ENCODE peak calls at places on chromosomes 11 and 22, in five cellular contexts. T, Q, K, Z and W are unnamed samples.

GRCh38 chr11:2097356-2097997 is 41.7 kb downstream of the IGF2 start:
- DNase-seq in T (no peak), Q (peak; percentile 94), K (no peak), Z (no peak), W (peak; percentile 87)

GRCh38 chr11:64677441-64678023 is 45.5 kb downstream of the NRXN2 start:
- DNase-seq in T (peak; percentile 36), Q (no peak), K (no peak), Z (no peak), W (no peak)

GRCh38 chr11:68194675-68195294 is 18.3 kb downstream of the KMT5B start:
- DNase-seq in T (no peak), Q (no peak), K (peak; percentile 40), Z (no peak), W (no peak)

GRCh38 chr11:61575886-61576516 is 4.9 kb downstream of the SYT7 start:
- DNase-seq in T (no peak), Q (no peak), K (no peak), Z (no peak), W (no peak)

GRCh38 chr11:29511394-29511793 is 505.4 kb downstream of the KCNA4 start:
- DNase-seq in T (no peak), Q (no peak), K (no peak), Z (no peak), W (no peak)

GRCh38 chr11:4626207-4627105 is 10.8 kb upstream of the OR51D1 start:
- DNase-seq in T (no peak), Q (peak; percentile 76), K (peak; percentile 82), Z (peak; percentile 15), W (no peak)

GRCh38 chr11:45322891-45323597 is 36.9 kb upstream of the SYT13 start:
- DNase-seq in T (no peak), Q (no peak), K (no peak), Z (no peak), W (peak; percentile 64)

GRCh38 chr11:127098684-127099083 is 98.1 kb upstream of the KIRREL3 start:
- DNase-seq in T (no peak), Q (no peak), K (no peak), Z (no peak), W (no peak)

GRCh38 chr11:32400670-32401369 is 34.5 kb downstream of the WT1 start:
- DNase-seq in T (no peak), Q (peak; percentile 19), K (no peak), Z (no peak), W (no peak)

GRCh38 chr22:26367402-26368245 is 61.4 kb upstream of the ASPHD2 start:
- DNase-seq in T (peak; percentile 49), Q (peak; percentile 37), K (peak; percentile 76), Z (peak; percentile 57), W (peak; percentile 18)

DNA sequence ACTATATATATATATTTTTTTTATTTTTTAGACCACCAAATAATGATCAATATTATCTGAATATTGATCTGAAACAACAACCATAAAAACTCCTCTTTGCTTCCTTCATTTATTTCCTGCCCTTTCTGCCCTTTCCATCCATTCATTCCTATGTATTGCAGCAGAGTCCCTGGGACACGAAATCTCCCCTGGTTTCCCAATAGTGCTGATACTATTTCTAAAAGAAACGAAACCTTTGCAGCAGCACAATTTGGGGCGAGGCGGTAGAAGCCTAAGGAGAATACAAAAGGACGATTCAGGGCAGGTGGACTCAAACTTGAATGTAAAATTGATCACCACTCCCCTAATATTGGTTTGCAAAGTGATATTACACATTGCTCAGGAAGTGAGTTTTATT is 16.9 kb upstream of the AMOTL1 start:
- DNase-seq in T (no peak), Q (no peak), K (no peak), Z (no peak), W (no peak)
- H3K4me1 ChIP-seq in T (no peaks in the 10 kb centered on the region), Q (peaks cover 2% of the 10 kb centered on the region), K (no peaks in the 10 kb centered on the region), Z (no peaks in the 10 kb centered on the region), W (peaks cover 13% of the 10 kb centered on the region)

DNA sequence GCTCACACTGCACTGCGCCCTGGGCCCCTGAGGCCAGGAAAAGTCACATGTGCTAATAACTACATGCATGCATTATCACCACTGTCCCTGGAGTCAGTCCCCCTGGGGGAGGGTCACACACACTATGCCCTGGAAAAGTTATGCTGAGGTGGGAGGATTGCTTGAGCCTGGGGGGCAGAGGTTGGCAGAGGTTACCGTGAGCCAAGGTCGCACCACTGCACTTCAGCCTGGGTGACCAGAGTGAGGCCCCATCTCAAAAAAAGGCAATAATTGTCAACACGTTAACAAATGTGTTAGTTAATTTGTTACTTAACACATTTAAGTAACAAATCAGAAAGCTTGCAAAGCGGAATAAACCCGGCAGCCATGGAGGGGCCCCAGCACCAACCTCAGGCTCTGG is 13.3 kb upstream of the SEC14L6 start:
- DNase-seq in T (no peak), Q (no peak), K (no peak), Z (no peak), W (no peak)
- H3K27ac ChIP-seq in T (no peak overlapping the region), Q (no peak overlapping the region), K (no peak overlapping the region), Z (no peak overlapping the region), W (no peak overlapping the region)

GRCh38 chr22:45916515-45916914 is 60.4 kb downstream of the WNT7B start:
- DNase-seq in T (no peak), Q (no peak), K (no peak), Z (no peak), W (no peak)

GRCh38 chr22:45917700-45918454 is 59.1 kb downstream of the WNT7B start:
- DNase-seq in T (no peak), Q (no peak), K (no peak), Z (no peak), W (no peak)

GRCh38 chr22:45915841-45916240 is 61.1 kb downstream of the WNT7B start:
- DNase-seq in T (no peak), Q (no peak), K (no peak), Z (no peak), W (no peak)

GRCh38 chr22:45918455-45919370 is 58.2 kb downstream of the WNT7B start:
- DNase-seq in T (no peak), Q (no peak), K (no peak), Z (no peak), W (no peak)

DNA sequence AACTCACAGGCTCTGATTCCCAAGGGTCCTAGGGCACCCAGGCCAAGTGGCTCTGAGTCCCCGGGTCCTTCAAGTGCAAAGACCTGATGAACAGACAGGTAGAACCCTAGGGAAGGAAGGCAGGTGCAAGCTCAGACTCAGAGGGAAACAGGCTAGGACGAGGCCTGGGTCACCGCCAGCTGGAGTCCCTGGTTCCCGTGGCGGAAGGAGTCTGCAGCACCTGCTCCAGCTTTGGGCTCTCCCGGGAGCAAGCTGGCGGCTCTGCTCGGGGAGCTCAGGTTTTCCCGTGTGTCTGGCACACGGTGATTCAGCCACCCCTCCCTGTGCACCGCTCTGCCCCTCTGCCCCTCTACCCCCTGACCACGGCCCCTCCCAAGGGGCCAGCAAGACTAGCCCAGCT is 59.8 kb downstream of the WNT7B start:
- DNase-seq in T (no peak), Q (no peak), K (no peak), Z (no peak), W (no peak)
- H3K4me1 ChIP-seq in T (no peaks in the 10 kb centered on the region), Q (no peaks in the 10 kb centered on the region), K (no peaks in the 10 kb centered on the region), Z (no peaks in the 10 kb centered on the region), W (no peaks in the 10 kb centered on the region)

DNA sequence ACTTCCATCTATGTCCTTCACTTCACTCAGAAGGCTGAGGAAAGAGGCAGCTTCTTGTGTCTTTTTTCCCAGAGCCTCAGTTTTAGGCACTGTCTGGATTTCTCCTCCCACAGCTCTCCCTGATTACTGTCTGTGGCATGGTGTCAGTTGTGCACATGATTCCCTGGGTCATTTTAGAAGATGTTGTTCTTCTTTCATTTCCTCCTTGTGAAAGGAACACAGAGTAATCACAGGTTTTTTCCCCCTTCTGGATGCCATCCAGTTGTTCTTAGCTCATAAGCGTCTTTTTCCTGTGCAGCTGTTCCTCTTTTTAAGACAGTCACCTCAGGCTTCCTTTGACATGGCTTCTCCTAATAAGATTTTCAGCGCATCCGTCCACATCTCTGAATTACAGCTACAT is 212.2 kb downstream of the FAM181B start:
- DNase-seq in T (peak; percentile 44), Q (no peak), K (no peak), Z (no peak), W (no peak)
- H3K27ac ChIP-seq in T (no peak overlapping the region), Q (no peak overlapping the region), K (no peak overlapping the region), Z (no peak overlapping the region), W (no peak overlapping the region)

DNA sequence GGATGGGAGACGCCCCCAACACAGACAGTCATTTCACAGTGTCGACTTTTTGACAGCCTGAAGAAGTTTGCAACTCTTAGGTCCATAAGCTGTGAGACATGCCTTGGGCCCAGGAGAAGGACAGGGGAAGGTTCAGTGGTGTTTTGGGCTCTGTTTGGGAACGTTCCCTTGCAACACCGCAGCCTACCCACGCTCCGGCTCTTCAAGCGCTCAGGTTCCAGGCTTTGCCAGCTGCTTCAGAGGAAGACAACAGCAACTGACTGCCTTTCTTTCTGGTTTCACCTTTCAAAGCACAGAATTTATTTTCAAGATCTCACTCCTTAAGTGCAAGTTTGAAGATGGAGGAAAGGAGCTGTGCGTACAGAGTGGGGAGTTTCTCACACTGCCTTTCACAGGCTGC is 575.8 kb upstream of the B3GAT1 start:
- DNase-seq in T (no peak), Q (no peak), K (no peak), Z (no peak), W (no peak)
- H3K4me1 ChIP-seq in T (no peaks in the 10 kb centered on the region), Q (no peaks in the 10 kb centered on the region), K (no peaks in the 10 kb centered on the region), Z (peaks cover 2% of the 10 kb centered on the region), W (no peaks in the 10 kb centered on the region)

GRCh38 chr11:47514825-47515647 is 37.9 kb downstream of the CELF1 start:
- DNase-seq in T (no peak), Q (peak; percentile 84), K (no peak), Z (no peak), W (no peak)
- H3K27ac ChIP-seq in T (peak overlapping the region; percentile 27), Q (peak overlapping the region; percentile 48), K (peak overlapping the region; percentile 0), Z (no peak overlapping the region), W (peak overlapping the region; percentile 29)

GRCh38 chr11:133906241-133906640 is 50.5 kb downstream of the IGSF9B start:
- DNase-seq in T (peak; percentile 42), Q (no peak), K (no peak), Z (no peak), W (no peak)

GRCh38 chr11:133907216-133907615 is 49.6 kb downstream of the IGSF9B start:
- DNase-seq in T (no peak), Q (no peak), K (no peak), Z (no peak), W (no peak)

GRCh38 chr11:133908827-133909226 is 47.9 kb downstream of the IGSF9B start:
- DNase-seq in T (peak; percentile 34), Q (no peak), K (no peak), Z (no peak), W (no peak)

GRCh38 chr11:133906746-133907145 is 50.0 kb downstream of the IGSF9B start:
- DNase-seq in T (peak; percentile 28), Q (no peak), K (no peak), Z (no peak), W (no peak)

GRCh38 chr11:133907841-133908241 is 48.9 kb downstream of the IGSF9B start:
- DNase-seq in T (peak; percentile 11), Q (no peak), K (no peak), Z (no peak), W (no peak)
- H3K4me1 ChIP-seq in T (no peaks in the 10 kb centered on the region), Q (no peaks in the 10 kb centered on the region), K (no peaks in the 10 kb centered on the region), Z (no peaks in the 10 kb centered on the region), W (no peaks in the 10 kb centered on the region)

GRCh38 chr11:117794772-117795629 is 2.0 kb downstream of the DSCAML1 start:
- DNase-seq in T (no peak), Q (no peak), K (no peak), Z (no peak), W (no peak)
- H3K27ac ChIP-seq in T (no peak overlapping the region), Q (no peak overlapping the region), K (no peak overlapping the region), Z (no peak overlapping the region), W (no peak overlapping the region)

GRCh38 chr11:96279421-96280290 is 63.3 kb downstream of the MAML2 start:
- DNase-seq in T (no peak), Q (peak; percentile 38), K (no peak), Z (no peak), W (no peak)
- H3K4me1 ChIP-seq in T (no peaks in the 10 kb centered on the region), Q (peaks cover 7% of the 10 kb centered on the region), K (no peaks in the 10 kb centered on the region), Z (no peaks in the 10 kb centered on the region), W (peaks cover 2% of the 10 kb centered on the region)